ENCODE peak calls at places on chromosomes 16 and 17, in four cellular contexts. I is GM12878, C is HCT116, P is K562. Y is an unnamed sample.

GRCh38 chr17:82370471-82371332 is 863 bp upstream of the UTS2R start:
- DNase-seq in P (no peak), I (no peak), C (no peak), Y (no peak)

GRCh38 chr16:82584553-82585152 is 42.1 kb upstream of the CDH13 start:
- DNase-seq in C (no peak), I (no peak), P (no peak), Y (no peak)

GRCh38 chr16:67101683-67102082 is 8.1 kb upstream of the PHAF1 start:
- DNase-seq in P (no peak), C (no peak), I (no peak), Y (no peak)

GRCh38 chr17:55314784-55315491 is 50.2 kb downstream of the HLF start:
- DNase-seq in P (no peak), I (no peak), C (no peak), Y (no peak)

GRCh38 chr17:74123350-74123749 is 80.1 kb upstream of the RPL38 start:
- DNase-seq in C (no peak), P (peak), I (no peak), Y (no peak)

GRCh38 chr16:21590287-21590686 is 9.1 kb upstream of the METTL9 start:
- DNase-seq in I (no peak), C (no peak), P (no peak), Y (no peak)

GRCh38 chr16:88985521-88985920 is 8.5 kb upstream of the CBFA2T3 start:
- DNase-seq in P (no peak), I (no peak), C (no peak), Y (no peak)

GRCh38 chr16:84266451-84266850 is 26.6 kb upstream of the KCNG4 start:
- DNase-seq in I (peak), P (peak), C (peak), Y (no peak)

GRCh38 chr17:27339198-27339835 is 45.4 kb downstream of the WSB1 start:
- DNase-seq in I (peak), P (no peak), C (no peak), Y (no peak)

GRCh38 chr16:72112906-72113615 is 19.4 kb downstream of the DHX38 start:
- DNase-seq in C (no peak), I (no peak), P (no peak), Y (no peak)

GRCh38 chr17:81940538-81941483 is 3.7 kb upstream of the PYCR1 start:
- DNase-seq in I (no peak), C (no peak), P (no peak), Y (no peak)

GRCh38 chr16:268141-269053 is 7.3 kb downstream of the RGS11 start:
- DNase-seq in I (no peak), C (no peak), P (no peak), Y (no peak)

GRCh38 chr17:37797206-37797605 is 52.3 kb upstream of the HNF1B start:
- DNase-seq in P (no peak), C (no peak), I (no peak), Y (no peak)

GRCh38 chr17:82794781-82795505 is 43.1 kb downstream of the TBCD start:
- DNase-seq in I (no peak), C (no peak), P (no peak), Y (no peak)

GRCh38 chr16:9039208-9039607 is 52.2 kb upstream of the HAPSTR1 start:
- DNase-seq in I (no peak), P (peak), C (no peak), Y (no peak)

GRCh38 chr17:80948961-80949450 is 42.6 kb upstream of the CHMP6 start:
- DNase-seq in I (no peak), C (no peak), P (no peak), Y (no peak)

GRCh38 chr16:66434619-66435430 is 7.7 kb downstream of the BEAN1 start:
- DNase-seq in P (no peak), I (no peak), C (no peak), Y (no peak)

GRCh38 chr16:4261557-4262172 is 11.2 kb downstream of the TFAP4 start:
- DNase-seq in C (peak), P (peak), I (no peak), Y (peak)

GRCh38 chr17:74177018-74177450 is 26.4 kb upstream of the RPL38 start:
- DNase-seq in C (no peak), I (no peak), P (no peak), Y (no peak)

GRCh38 chr17:33509331-33509730 is 216.2 kb upstream of the ASIC2 start:
- DNase-seq in P (no peak), C (no peak), I (no peak), Y (no peak)
- TF ChIP-seq EGR1 in P (no peak), C (no peak), I (no peak), Y (no peak)

GRCh38 chr17:32491371-32492280 is 4.8 kb downstream of the CDK5R1 start:
- DNase-seq in I (no peak), P (peak), C (no peak), Y (no peak)
- H3K4me2 ChIP-seq in I (peak), P (no peak), C (peak), Y (no peak)

DNA sequence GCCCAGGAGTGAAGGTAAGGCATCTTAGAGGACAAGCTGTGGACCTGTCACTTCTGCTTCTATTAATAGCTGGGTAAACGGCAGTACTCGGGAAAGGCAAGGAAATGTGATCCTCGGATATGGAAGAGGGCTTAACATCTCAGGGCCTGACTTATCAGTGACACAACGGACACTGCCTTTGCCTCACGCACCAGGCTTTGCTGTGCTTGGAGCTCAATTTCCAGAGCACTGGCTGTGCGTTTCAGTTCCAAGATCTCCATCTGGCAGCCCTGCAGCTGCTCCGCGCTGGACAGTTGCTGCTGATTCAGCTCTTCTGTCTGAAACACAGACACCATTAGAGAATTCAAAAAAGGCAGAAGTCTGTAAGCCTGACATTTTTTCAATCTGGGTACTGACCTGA is 3.5 kb downstream of the KRT40 start:
- DNase-seq in I (no peak), P (no peak), C (no peak), Y (no peak)
- TF ChIP-seq ZNF274 in I (no peak), P (no peak), C (no peak), Y (no peak)

DNA sequence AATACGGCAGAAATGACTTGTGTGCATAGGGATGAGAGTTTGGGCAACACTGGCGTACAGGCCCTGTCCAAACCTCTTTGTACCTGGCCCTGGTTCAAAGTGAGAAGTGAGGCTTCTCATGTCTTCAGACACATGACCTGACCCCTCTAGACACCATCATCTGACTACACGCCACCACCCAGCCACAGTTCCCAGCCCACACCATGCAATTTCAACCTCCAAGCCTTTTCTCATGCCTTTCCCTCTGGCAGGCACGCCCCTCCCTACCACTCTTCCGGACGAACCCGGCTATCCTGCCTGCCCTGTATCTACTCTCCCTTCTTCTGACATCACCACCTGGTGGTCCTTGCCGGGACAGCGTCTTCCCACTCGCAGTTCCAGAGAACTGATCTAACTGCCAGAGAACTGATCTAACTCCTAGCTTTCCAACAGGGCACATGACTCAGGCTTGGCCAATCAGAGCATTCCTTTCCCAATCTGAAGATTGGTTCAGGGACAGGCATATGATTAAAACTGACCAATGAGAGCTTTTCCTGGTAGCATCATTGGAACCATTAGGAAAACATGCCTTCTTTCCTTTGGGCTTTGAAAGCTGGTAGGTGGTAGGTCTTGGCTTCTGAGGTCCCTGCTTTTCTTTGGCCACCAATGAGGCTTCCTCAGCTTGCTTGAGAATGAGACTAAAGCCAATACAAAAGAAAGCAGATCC is 27.0 kb upstream of the IL21R start:
- DNase-seq in I (peak), P (peak), C (peak), Y (peak)
- TF ChIP-seq EGR1 in I (no peak), P (no peak), C (no peak), Y (no peak)

GRCh38 chr16:56479469-56479868 is 28.1 kb downstream of the OGFOD1 start:
- DNase-seq in I (no peak), P (no peak), C (no peak), Y (no peak)

GRCh38 chr16:56480776-56481467 is 29.6 kb downstream of the OGFOD1 start:
- DNase-seq in C (no peak), I (no peak), P (no peak), Y (no peak)

GRCh38 chr16:56481468-56482112 is 30.2 kb downstream of the OGFOD1 start:
- DNase-seq in I (no peak), C (no peak), P (no peak), Y (no peak)

GRCh38 chr16:56483394-56483793 is 32.0 kb downstream of the OGFOD1 start:
- DNase-seq in C (no peak), P (no peak), I (no peak), Y (no peak)

DNA sequence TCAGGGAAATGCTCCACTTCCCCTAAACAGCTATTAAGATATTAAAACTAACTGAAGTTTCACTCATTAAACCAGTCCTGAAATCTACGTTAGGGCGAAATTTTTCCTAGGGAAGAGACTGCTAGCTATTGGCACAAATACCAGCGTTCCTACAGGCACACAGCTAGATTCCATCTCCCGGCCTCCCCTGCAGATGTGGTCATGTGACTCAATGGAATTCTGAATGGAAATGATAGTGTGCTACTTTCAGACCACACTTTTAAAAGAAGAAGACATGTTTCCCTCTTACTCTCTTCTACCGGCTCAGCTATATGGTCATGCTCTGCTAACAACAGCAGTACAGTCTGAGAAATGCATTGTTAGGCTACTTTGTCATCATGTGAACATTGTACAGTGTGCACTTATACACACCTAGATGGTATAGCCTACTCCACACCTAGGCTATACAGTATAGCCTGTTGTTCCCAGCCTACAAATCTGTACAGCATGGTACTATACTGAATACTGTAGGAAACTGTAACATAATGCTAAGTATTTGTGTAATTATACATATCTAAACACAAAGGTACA is 31.4 kb downstream of the OGFOD1 start:
- DNase-seq in C (no peak), P (no peak), I (no peak), Y (no peak)
- H3K4me2 ChIP-seq in C (no peak), P (no peak), I (no peak), Y (no peak)

GRCh38 chr17:79089720-79090502 is 15.3 kb downstream of the ENGASE start:
- DNase-seq in I (no peak), P (no peak), C (no peak), Y (no peak)
- TF ChIP-seq ZNF274 in I (no peak), P (no peak), C (no peak), Y (no peak)

GRCh38 chr17:75571885-75572215 is 15.8 kb upstream of the MYO15B start:
- DNase-seq in C (no peak), I (no peak), P (no peak), Y (no peak)
- TF ChIP-seq EGR1 in C (no peak), I (no peak), P (no peak), Y (no peak)

GRCh38 chr16:87702325-87702811 is 63.4 kb downstream of the KLHDC4 start:
- DNase-seq in C (no peak), P (peak), I (peak), Y (no peak)
- H3K4me2 ChIP-seq in C (no peak), P (no peak), I (peak), Y (no peak)

Y was measured in H1.